ENCODE peak calls at places on chromosomes 5 and 9, in four cellular contexts. One of them, this sample, is unnamed.

GRCh38 chr9:105187781-105188180 is 56.7 kb upstream of the SLC44A1 start:
- DNase-seq in IMR-90: peak; percentile 86
- DNase-seq in K562: no peak
- DNase-seq in endothelial cell of umbilical vein: peak; percentile 81
- DNase-seq in this sample: no peak

GRCh38 chr5:125564336-125564975 is 818.0 kb upstream of the ZNF608 start:
- DNase-seq in IMR-90: peak; percentile 11
- DNase-seq in K562: no peak
- DNase-seq in endothelial cell of umbilical vein: no peak
- DNase-seq in this sample: no peak

GRCh38 chr9:91360551-91361293 is 996 bp downstream of the AUH start:
- DNase-seq in IMR-90: no peak
- DNase-seq in K562: no peak
- DNase-seq in endothelial cell of umbilical vein: peak; percentile 45
- DNase-seq in this sample: no peak

GRCh38 chr9:84759300-84759750 is 89.8 kb downstream of the NTRK2 start:
- DNase-seq in IMR-90: no peak
- DNase-seq in K562: no peak
- DNase-seq in endothelial cell of umbilical vein: no peak
- DNase-seq in this sample: peak; percentile 30

GRCh38 chr5:163350083-163350482 is 87.3 kb upstream of the CCNG1 start:
- DNase-seq in IMR-90: no peak
- DNase-seq in K562: no peak
- DNase-seq in endothelial cell of umbilical vein: no peak
- DNase-seq in this sample: no peak

GRCh38 chr5:139138109-139138508 is 60.1 kb downstream of the SIL1 start:
- DNase-seq in IMR-90: peak; percentile 39
- DNase-seq in K562: no peak
- DNase-seq in endothelial cell of umbilical vein: no peak
- DNase-seq in this sample: no peak

GRCh38 chr9:22508790-22509189 is 62.2 kb downstream of the DMRTA1 start:
- DNase-seq in IMR-90: no peak
- DNase-seq in K562: no peak
- DNase-seq in endothelial cell of umbilical vein: no peak
- DNase-seq in this sample: no peak

GRCh38 chr5:73823508-73823925 is 197.5 kb downstream of the ARHGEF28 start:
- DNase-seq in IMR-90: peak; percentile 48
- DNase-seq in K562: no peak
- DNase-seq in endothelial cell of umbilical vein: peak; percentile 21
- DNase-seq in this sample: no peak

GRCh38 chr5:5939724-5940370 is 438.5 kb downstream of the MED10 start:
- DNase-seq in IMR-90: no peak
- DNase-seq in K562: no peak
- DNase-seq in endothelial cell of umbilical vein: no peak
- DNase-seq in this sample: no peak

GRCh38 chr5:89930591-89931383 is 478.8 kb downstream of the CETN3 start:
- DNase-seq in IMR-90: peak; percentile 37
- DNase-seq in K562: no peak
- DNase-seq in endothelial cell of umbilical vein: peak; percentile 88
- DNase-seq in this sample: no peak

GRCh38 chr5:38824821-38825220 is 21.0 kb upstream of the OSMR start:
- DNase-seq in IMR-90: no peak
- DNase-seq in K562: no peak
- DNase-seq in endothelial cell of umbilical vein: no peak
- DNase-seq in this sample: no peak

GRCh38 chr9:89715318-89715858 is 110.6 kb downstream of the GADD45G start:
- DNase-seq in IMR-90: no peak
- DNase-seq in K562: no peak
- DNase-seq in endothelial cell of umbilical vein: no peak
- DNase-seq in this sample: no peak

GRCh38 chr5:143166661-143167420 is 236.6 kb downstream of the NR3C1 start:
- DNase-seq in IMR-90: no peak
- DNase-seq in K562: no peak
- DNase-seq in endothelial cell of umbilical vein: no peak
- DNase-seq in this sample: no peak

GRCh38 chr5:26847041-26847736 is 191.2 kb downstream of the CDH9 start:
- DNase-seq in IMR-90: no peak
- DNase-seq in K562: no peak
- DNase-seq in endothelial cell of umbilical vein: no peak
- DNase-seq in this sample: no peak

GRCh38 chr5:68074048-68074632 is 141.4 kb upstream of the PIK3R1 start:
- DNase-seq in IMR-90: no peak
- DNase-seq in K562: no peak
- DNase-seq in endothelial cell of umbilical vein: no peak
- DNase-seq in this sample: no peak

GRCh38 chr9:109278848-109279247 is 42.0 kb downstream of the EPB41L4B start:
- DNase-seq in IMR-90: no peak
- DNase-seq in K562: no peak
- DNase-seq in endothelial cell of umbilical vein: no peak
- DNase-seq in this sample: no peak

DNA sequence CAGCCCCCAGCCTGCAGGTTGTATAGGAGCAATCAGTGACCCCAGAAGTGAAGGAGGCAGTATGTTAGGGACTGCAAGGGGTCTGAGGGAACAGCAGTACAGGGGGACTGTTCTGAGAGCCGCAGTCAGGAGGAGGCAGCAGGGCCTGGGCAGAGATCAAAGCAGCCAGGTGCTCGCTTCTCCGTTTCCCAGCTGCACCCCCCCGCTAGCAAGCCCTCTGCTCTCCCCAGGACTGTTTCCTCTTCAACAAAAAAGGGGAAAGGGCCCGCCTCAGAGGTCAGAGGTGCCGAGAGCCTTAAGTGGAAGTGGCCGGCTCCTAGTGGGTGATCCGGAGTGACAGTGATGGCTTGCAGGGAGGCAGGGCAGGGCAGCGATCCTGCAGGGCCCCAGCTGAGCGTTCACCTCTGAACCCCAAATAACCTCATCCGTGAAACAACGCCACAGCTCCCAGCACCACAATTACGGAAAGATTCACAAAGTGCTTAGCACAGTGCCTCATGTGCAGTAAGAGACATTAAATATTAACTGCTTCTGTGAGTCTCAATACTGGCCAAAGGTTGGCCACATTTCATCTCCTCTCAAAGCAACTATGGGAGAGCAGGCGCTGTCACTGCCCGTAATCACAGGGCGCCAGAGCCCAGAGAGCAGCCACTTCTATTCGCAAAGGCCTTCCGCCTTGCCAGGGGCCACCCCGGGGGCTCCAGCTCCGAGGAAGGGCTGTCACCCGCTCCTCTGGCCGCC is 8.0 kb downstream of the CLPTM1L start:
- DNase-seq in IMR-90: no peak
- DNase-seq in K562: no peak
- DNase-seq in endothelial cell of umbilical vein: no peak
- DNase-seq in this sample: no peak
- H3K9me1 ChIP-seq in IMR-90: no peaks in the 10 kb centered on the region
- H3K9me1 ChIP-seq in K562: no peaks in the 10 kb centered on the region
- H3K9me1 ChIP-seq in endothelial cell of umbilical vein: no peaks in the 10 kb centered on the region
- H3K9me1 ChIP-seq in this sample: no peaks in the 10 kb centered on the region

GRCh38 chr5:116527587-116527986 is 47.0 kb downstream of the SEMA6A start:
- DNase-seq in IMR-90: no peak
- DNase-seq in K562: no peak
- DNase-seq in endothelial cell of umbilical vein: no peak
- DNase-seq in this sample: no peak
- H3K9me1 ChIP-seq in IMR-90: no peaks in the 10 kb centered on the region
- H3K9me1 ChIP-seq in K562: no peaks in the 10 kb centered on the region
- H3K9me1 ChIP-seq in endothelial cell of umbilical vein: no peaks in the 10 kb centered on the region
- H3K9me1 ChIP-seq in this sample: no peaks in the 10 kb centered on the region

DNA sequence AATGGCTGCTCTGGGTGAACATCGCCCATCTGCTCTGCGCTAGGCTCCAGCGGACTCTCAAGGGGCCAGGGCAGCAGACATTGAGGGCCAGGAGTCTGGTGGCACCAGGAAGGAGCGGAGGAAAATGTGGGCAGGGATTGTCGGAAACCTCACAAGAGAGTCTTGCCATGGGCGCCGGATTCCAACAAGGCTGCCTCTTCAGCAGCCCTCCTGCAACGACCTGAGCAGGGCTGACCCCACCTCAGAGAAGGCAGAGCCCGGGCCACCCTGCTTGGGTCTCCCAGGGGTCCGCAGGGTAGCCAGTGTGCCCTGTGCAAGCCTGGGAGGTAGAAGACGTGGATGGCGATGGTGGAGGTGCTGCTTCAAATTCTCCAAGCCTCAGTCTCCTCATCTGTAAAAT is 11.4 kb upstream of the UNC5A start:
- DNase-seq in IMR-90: no peak
- DNase-seq in K562: no peak
- DNase-seq in endothelial cell of umbilical vein: no peak
- DNase-seq in this sample: no peak
- H3K9me1 ChIP-seq in IMR-90: no peaks in the 10 kb centered on the region
- H3K9me1 ChIP-seq in K562: no peaks in the 10 kb centered on the region
- H3K9me1 ChIP-seq in endothelial cell of umbilical vein: no peaks in the 10 kb centered on the region
- H3K9me1 ChIP-seq in this sample: no peaks in the 10 kb centered on the region

GRCh38 chr9:81591791-81592190 is 97.6 kb downstream of the TLE1 start:
- DNase-seq in IMR-90: no peak
- DNase-seq in K562: no peak
- DNase-seq in endothelial cell of umbilical vein: no peak
- DNase-seq in this sample: no peak
- H3K9me1 ChIP-seq in IMR-90: peaks cover 6% of the 10 kb centered on the region
- H3K9me1 ChIP-seq in K562: no peaks in the 10 kb centered on the region
- H3K9me1 ChIP-seq in endothelial cell of umbilical vein: no peaks in the 10 kb centered on the region
- H3K9me1 ChIP-seq in this sample: no peaks in the 10 kb centered on the region

GRCh38 chr9:120505186-120505585 is 74.8 kb downstream of the CDK5RAP2 start:
- DNase-seq in IMR-90: no peak
- DNase-seq in K562: no peak
- DNase-seq in endothelial cell of umbilical vein: no peak
- DNase-seq in this sample: no peak
- H3K9me1 ChIP-seq in IMR-90: no peaks in the 10 kb centered on the region
- H3K9me1 ChIP-seq in K562: no peaks in the 10 kb centered on the region
- H3K9me1 ChIP-seq in endothelial cell of umbilical vein: no peaks in the 10 kb centered on the region
- H3K9me1 ChIP-seq in this sample: no peaks in the 10 kb centered on the region

This sample was measured in keratinocyte.